ENCODE peak calls at places on chromosomes 3 and 15, in nine cellular contexts. One of them, this sample, is unnamed.

GRCh38 chr3:137194301-137194700 is 236.5 kb downstream of the IL20RB start:
- DNase-seq in A549: no peak
- DNase-seq in progenitor cell of endocrine pancreas: no peak
- DNase-seq in WERI-Rb-1: peak; percentile 13
- DNase-seq in endothelial cell: no peak
- DNase-seq in HFFc6: no peak
- DNase-seq in cardiac muscle cell: no peak
- DNase-seq in endothelial cell of umbilical vein: no peak
- DNase-seq in mesothelial cell of epicardium: no peak
- DNase-seq in this sample: no peak

GRCh38 chr3:37903320-37903719 is 41.6 kb downstream of the CTDSPL start:
- DNase-seq in HFFc6: no peak
- DNase-seq in mesothelial cell of epicardium: no peak
- DNase-seq in WERI-Rb-1: no peak
- DNase-seq in cardiac muscle cell: no peak
- DNase-seq in A549: no peak
- DNase-seq in endothelial cell: no peak
- DNase-seq in endothelial cell of umbilical vein: no peak
- DNase-seq in progenitor cell of endocrine pancreas: no peak
- DNase-seq in this sample: no peak

GRCh38 chr3:33113772-33114621 is at the start of gene CRTAP:
- DNase-seq in A549: peak; percentile 97
- DNase-seq in WERI-Rb-1: peak; percentile 90
- DNase-seq in endothelial cell of umbilical vein: peak; percentile 98
- DNase-seq in cardiac muscle cell: peak; percentile 95
- DNase-seq in HFFc6: peak; percentile 97
- DNase-seq in endothelial cell: peak; percentile 89
- DNase-seq in mesothelial cell of epicardium: peak; percentile 87
- DNase-seq in progenitor cell of endocrine pancreas: peak; percentile 79
- DNase-seq in this sample: peak; percentile 90

GRCh38 chr3:183371672-183371968 is 56.8 kb downstream of the MCF2L2 start:
- DNase-seq in progenitor cell of endocrine pancreas: no peak
- DNase-seq in endothelial cell: no peak
- DNase-seq in A549: no peak
- DNase-seq in cardiac muscle cell: no peak
- DNase-seq in endothelial cell of umbilical vein: no peak
- DNase-seq in mesothelial cell of epicardium: no peak
- DNase-seq in HFFc6: no peak
- DNase-seq in WERI-Rb-1: no peak
- DNase-seq in this sample: peak; percentile 57

GRCh38 chr3:156604642-156605144 is 49.8 kb upstream of the SSR3 start:
- DNase-seq in cardiac muscle cell: no peak
- DNase-seq in progenitor cell of endocrine pancreas: no peak
- DNase-seq in endothelial cell: no peak
- DNase-seq in WERI-Rb-1: no peak
- DNase-seq in endothelial cell of umbilical vein: no peak
- DNase-seq in mesothelial cell of epicardium: no peak
- DNase-seq in HFFc6: no peak
- DNase-seq in A549: no peak
- DNase-seq in this sample: no peak

GRCh38 chr3:52210550-52211046 is 12.6 kb downstream of the ALAS1 start:
- DNase-seq in mesothelial cell of epicardium: no peak
- DNase-seq in endothelial cell: no peak
- DNase-seq in progenitor cell of endocrine pancreas: no peak
- DNase-seq in cardiac muscle cell: no peak
- DNase-seq in HFFc6: no peak
- DNase-seq in A549: peak; percentile 25
- DNase-seq in endothelial cell of umbilical vein: no peak
- DNase-seq in WERI-Rb-1: no peak
- DNase-seq in this sample: peak; percentile 75

GRCh38 chr3:169929830-169930519 is 18.6 kb downstream of the SAMD7 start:
- DNase-seq in endothelial cell of umbilical vein: no peak
- DNase-seq in progenitor cell of endocrine pancreas: no peak
- DNase-seq in endothelial cell: no peak
- DNase-seq in cardiac muscle cell: no peak
- DNase-seq in mesothelial cell of epicardium: no peak
- DNase-seq in HFFc6: no peak
- DNase-seq in A549: no peak
- DNase-seq in WERI-Rb-1: no peak
- DNase-seq in this sample: no peak

GRCh38 chr3:56054827-56055226 is 413.4 kb downstream of the ERC2 start:
- DNase-seq in A549: no peak
- DNase-seq in WERI-Rb-1: no peak
- DNase-seq in HFFc6: no peak
- DNase-seq in endothelial cell of umbilical vein: no peak
- DNase-seq in cardiac muscle cell: no peak
- DNase-seq in mesothelial cell of epicardium: no peak
- DNase-seq in endothelial cell: no peak
- DNase-seq in progenitor cell of endocrine pancreas: no peak
- DNase-seq in this sample: no peak

GRCh38 chr3:160475889-160476288 is 26.3 kb upstream of the TRIM59 start:
- DNase-seq in endothelial cell of umbilical vein: no peak
- DNase-seq in progenitor cell of endocrine pancreas: no peak
- DNase-seq in HFFc6: peak; percentile 28
- DNase-seq in WERI-Rb-1: no peak
- DNase-seq in A549: no peak
- DNase-seq in mesothelial cell of epicardium: no peak
- DNase-seq in cardiac muscle cell: no peak
- DNase-seq in endothelial cell: no peak
- DNase-seq in this sample: no peak

GRCh38 chr15:87477759-87478687 is 778.5 kb downstream of the NTRK3 start:
- DNase-seq in A549: peak; percentile 66
- DNase-seq in endothelial cell: no peak
- DNase-seq in cardiac muscle cell: peak; percentile 19
- DNase-seq in endothelial cell of umbilical vein: no peak
- DNase-seq in progenitor cell of endocrine pancreas: no peak
- DNase-seq in mesothelial cell of epicardium: no peak
- DNase-seq in HFFc6: peak; percentile 90
- DNase-seq in WERI-Rb-1: no peak
- DNase-seq in this sample: no peak

GRCh38 chr3:44039006-44039405 is 202.7 kb upstream of the TOPAZ1 start:
- DNase-seq in mesothelial cell of epicardium: no peak
- DNase-seq in cardiac muscle cell: no peak
- DNase-seq in A549: no peak
- DNase-seq in endothelial cell of umbilical vein: no peak
- DNase-seq in WERI-Rb-1: no peak
- DNase-seq in endothelial cell: no peak
- DNase-seq in progenitor cell of endocrine pancreas: no peak
- DNase-seq in HFFc6: no peak
- DNase-seq in this sample: no peak

GRCh38 chr3:185595520-185595919 is 9.4 kb downstream of the SENP2 start:
- DNase-seq in endothelial cell of umbilical vein: no peak
- DNase-seq in cardiac muscle cell: no peak
- DNase-seq in endothelial cell: no peak
- DNase-seq in progenitor cell of endocrine pancreas: no peak
- DNase-seq in A549: no peak
- DNase-seq in WERI-Rb-1: no peak
- DNase-seq in HFFc6: no peak
- DNase-seq in mesothelial cell of epicardium: no peak
- DNase-seq in this sample: no peak

GRCh38 chr3:155024006-155024638 is 56.0 kb upstream of the MME start:
- DNase-seq in mesothelial cell of epicardium: no peak
- DNase-seq in endothelial cell: no peak
- DNase-seq in progenitor cell of endocrine pancreas: no peak
- DNase-seq in HFFc6: peak; percentile 78
- DNase-seq in endothelial cell of umbilical vein: peak; percentile 76
- DNase-seq in A549: no peak
- DNase-seq in cardiac muscle cell: no peak
- DNase-seq in WERI-Rb-1: no peak
- DNase-seq in this sample: no peak

GRCh38 chr3:124318014-124318413 is 326.1 kb upstream of the ROPN1 start:
- DNase-seq in cardiac muscle cell: no peak
- DNase-seq in A549: no peak
- DNase-seq in HFFc6: no peak
- DNase-seq in WERI-Rb-1: no peak
- DNase-seq in endothelial cell of umbilical vein: no peak
- DNase-seq in mesothelial cell of epicardium: no peak
- DNase-seq in endothelial cell: no peak
- DNase-seq in progenitor cell of endocrine pancreas: no peak
- DNase-seq in this sample: no peak

GRCh38 chr15:63605816-63606215 is 8.6 kb downstream of the FBXL22 start:
- DNase-seq in endothelial cell: no peak
- DNase-seq in HFFc6: no peak
- DNase-seq in mesothelial cell of epicardium: no peak
- DNase-seq in WERI-Rb-1: no peak
- DNase-seq in cardiac muscle cell: no peak
- DNase-seq in progenitor cell of endocrine pancreas: no peak
- DNase-seq in endothelial cell of umbilical vein: no peak
- DNase-seq in A549: no peak
- DNase-seq in this sample: no peak

GRCh38 chr15:62502451-62502850 is 337.4 kb upstream of the C2CD4B start:
- DNase-seq in endothelial cell: no peak
- DNase-seq in mesothelial cell of epicardium: no peak
- DNase-seq in HFFc6: no peak
- DNase-seq in WERI-Rb-1: no peak
- DNase-seq in cardiac muscle cell: no peak
- DNase-seq in progenitor cell of endocrine pancreas: no peak
- DNase-seq in A549: no peak
- DNase-seq in endothelial cell of umbilical vein: no peak
- DNase-seq in this sample: no peak

GRCh38 chr3:150626148-150626930 is 23.2 kb downstream of the SELENOT start:
- DNase-seq in cardiac muscle cell: no peak
- DNase-seq in endothelial cell: no peak
- DNase-seq in HFFc6: no peak
- DNase-seq in mesothelial cell of epicardium: no peak
- DNase-seq in A549: no peak
- DNase-seq in WERI-Rb-1: no peak
- DNase-seq in progenitor cell of endocrine pancreas: no peak
- DNase-seq in endothelial cell of umbilical vein: no peak
- DNase-seq in this sample: no peak

GRCh38 chr3:115019900-115020299 is 127.2 kb downstream of the ZBTB20 start:
- DNase-seq in mesothelial cell of epicardium: no peak
- DNase-seq in A549: no peak
- DNase-seq in cardiac muscle cell: no peak
- DNase-seq in WERI-Rb-1: no peak
- DNase-seq in HFFc6: no peak
- DNase-seq in progenitor cell of endocrine pancreas: no peak
- DNase-seq in endothelial cell: no peak
- DNase-seq in endothelial cell of umbilical vein: no peak
- DNase-seq in this sample: no peak

GRCh38 chr3:171833775-171834460 is 9.2 kb upstream of the TMEM212 start:
- DNase-seq in cardiac muscle cell: no peak
- DNase-seq in HFFc6: peak; percentile 43
- DNase-seq in WERI-Rb-1: no peak
- DNase-seq in A549: peak; percentile 66
- DNase-seq in mesothelial cell of epicardium: no peak
- DNase-seq in endothelial cell: no peak
- DNase-seq in progenitor cell of endocrine pancreas: no peak
- DNase-seq in endothelial cell of umbilical vein: peak; percentile 80
- DNase-seq in this sample: no peak

GRCh38 chr3:152267319-152267689 is 1.4 kb upstream of the MBNL1 start:
- DNase-seq in endothelial cell: no peak
- DNase-seq in mesothelial cell of epicardium: no peak
- DNase-seq in HFFc6: no peak
- DNase-seq in endothelial cell of umbilical vein: peak; percentile 50
- DNase-seq in WERI-Rb-1: no peak
- DNase-seq in progenitor cell of endocrine pancreas: no peak
- DNase-seq in A549: no peak
- DNase-seq in cardiac muscle cell: no peak
- DNase-seq in this sample: no peak

GRCh38 chr3:52782412-52783210 is 5.2 kb downstream of the ITIH1 start:
- DNase-seq in HFFc6: no peak
- DNase-seq in endothelial cell: no peak
- DNase-seq in mesothelial cell of epicardium: peak; percentile 5
- DNase-seq in A549: no peak
- DNase-seq in cardiac muscle cell: no peak
- DNase-seq in progenitor cell of endocrine pancreas: no peak
- DNase-seq in endothelial cell of umbilical vein: no peak
- DNase-seq in WERI-Rb-1: no peak
- DNase-seq in this sample: peak; percentile 17

GRCh38 chr3:38549957-38550840 is 54.1 kb downstream of the EXOG start:
- DNase-seq in mesothelial cell of epicardium: no peak
- DNase-seq in HFFc6: no peak
- DNase-seq in progenitor cell of endocrine pancreas: no peak
- DNase-seq in A549: no peak
- DNase-seq in cardiac muscle cell: no peak
- DNase-seq in WERI-Rb-1: peak; percentile 2
- DNase-seq in endothelial cell of umbilical vein: no peak
- DNase-seq in endothelial cell: no peak
- DNase-seq in this sample: no peak

DNA sequence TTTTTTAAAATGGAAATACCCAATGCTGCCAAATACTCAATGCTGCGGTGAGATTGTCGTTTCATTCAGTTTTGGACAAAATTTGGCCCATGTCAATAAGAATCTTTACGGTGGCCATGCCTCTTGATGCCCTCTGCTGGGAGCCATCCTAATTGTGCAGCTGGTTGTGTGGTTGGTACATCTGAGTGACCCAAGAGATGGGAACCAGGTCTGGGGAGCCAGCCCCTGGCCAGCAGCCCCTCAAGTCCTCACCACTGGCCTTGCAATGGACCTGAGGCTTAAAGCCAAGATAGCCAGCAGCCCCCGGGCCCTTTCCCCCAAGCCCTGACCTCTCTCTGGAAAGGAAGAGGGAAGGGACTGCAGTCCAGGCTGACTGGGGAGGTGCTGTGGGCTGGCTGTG is 36.4 kb upstream of the ESYT3 start:
- DNase-seq in endothelial cell of umbilical vein: no peak
- DNase-seq in mesothelial cell of epicardium: no peak
- DNase-seq in cardiac muscle cell: no peak
- DNase-seq in progenitor cell of endocrine pancreas: no peak
- DNase-seq in WERI-Rb-1: no peak
- DNase-seq in endothelial cell: no peak
- DNase-seq in HFFc6: no peak
- DNase-seq in A549: no peak
- DNase-seq in this sample: no peak
- TF ChIP-seq CTCF in endothelial cell of umbilical vein: no peak
- TF ChIP-seq CTCF in mesothelial cell of epicardium: no peak
- TF ChIP-seq CTCF in cardiac muscle cell: no peak
- TF ChIP-seq CTCF in progenitor cell of endocrine pancreas: no peak
- TF ChIP-seq CTCF in WERI-Rb-1: no peak
- TF ChIP-seq CTCF in endothelial cell: no peak
- TF ChIP-seq CTCF in HFFc6: peak; percentile 43
- TF ChIP-seq CTCF in A549: no peak
- TF ChIP-seq CTCF in this sample: no peak

GRCh38 chr15:48307586-48307985 is 23.6 kb upstream of the DUT start:
- DNase-seq in endothelial cell: no peak
- DNase-seq in A549: no peak
- DNase-seq in endothelial cell of umbilical vein: no peak
- DNase-seq in mesothelial cell of epicardium: no peak
- DNase-seq in WERI-Rb-1: no peak
- DNase-seq in HFFc6: no peak
- DNase-seq in progenitor cell of endocrine pancreas: no peak
- DNase-seq in cardiac muscle cell: no peak
- DNase-seq in this sample: no peak
- TF ChIP-seq CTCF in endothelial cell: no peak
- TF ChIP-seq CTCF in A549: no peak
- TF ChIP-seq CTCF in endothelial cell of umbilical vein: no peak
- TF ChIP-seq CTCF in mesothelial cell of epicardium: no peak
- TF ChIP-seq CTCF in WERI-Rb-1: no peak
- TF ChIP-seq CTCF in HFFc6: no peak
- TF ChIP-seq CTCF in progenitor cell of endocrine pancreas: no peak
- TF ChIP-seq CTCF in cardiac muscle cell: no peak
- TF ChIP-seq CTCF in this sample: no peak

GRCh38 chr15:52082197-52083036 is 30.2 kb downstream of the BCL2L10 start:
- DNase-seq in endothelial cell: no peak
- DNase-seq in A549: no peak
- DNase-seq in endothelial cell of umbilical vein: no peak
- DNase-seq in cardiac muscle cell: no peak
- DNase-seq in WERI-Rb-1: no peak
- DNase-seq in mesothelial cell of epicardium: no peak
- DNase-seq in HFFc6: no peak
- DNase-seq in progenitor cell of endocrine pancreas: no peak
- DNase-seq in this sample: no peak
- TF ChIP-seq CTCF in endothelial cell: no peak
- TF ChIP-seq CTCF in A549: no peak
- TF ChIP-seq CTCF in endothelial cell of umbilical vein: no peak
- TF ChIP-seq CTCF in cardiac muscle cell: no peak
- TF ChIP-seq CTCF in WERI-Rb-1: no peak
- TF ChIP-seq CTCF in mesothelial cell of epicardium: no peak
- TF ChIP-seq CTCF in HFFc6: no peak
- TF ChIP-seq CTCF in progenitor cell of endocrine pancreas: no peak
- TF ChIP-seq CTCF in this sample: no peak

GRCh38 chr3:14178247-14179113 is at the start of the genes LSM3 and XPC:
- DNase-seq in endothelial cell: peak; percentile 96
- DNase-seq in A549: peak; percentile 99
- DNase-seq in WERI-Rb-1: peak; percentile 94
- DNase-seq in cardiac muscle cell: peak; percentile 99
- DNase-seq in HFFc6: peak; percentile 100
- DNase-seq in progenitor cell of endocrine pancreas: peak; percentile 97
- DNase-seq in endothelial cell of umbilical vein: peak; percentile 98
- DNase-seq in mesothelial cell of epicardium: peak; percentile 90
- DNase-seq in this sample: peak; percentile 97
- TF ChIP-seq CTCF in endothelial cell: no peak
- TF ChIP-seq CTCF in A549: no peak
- TF ChIP-seq CTCF in WERI-Rb-1: no peak
- TF ChIP-seq CTCF in cardiac muscle cell: no peak
- TF ChIP-seq CTCF in HFFc6: no peak
- TF ChIP-seq CTCF in progenitor cell of endocrine pancreas: no peak
- TF ChIP-seq CTCF in endothelial cell of umbilical vein: no peak
- TF ChIP-seq CTCF in mesothelial cell of epicardium: no peak
- TF ChIP-seq CTCF in this sample: no peak